ENCODE peak calls at places on chromosomes 2 and 18, in four cellular contexts. One of them, this sample, is unnamed. For H3K4me1, the result is how much of the 10 kb centered on the place peaks cover.

GRCh38 chr2:71500426-71501079 is 47.2 kb downstream of the DYSF start:
- DNase-seq in Panc1: no peak
- DNase-seq in mucosa of descending colon: no peak
- DNase-seq in mammary epithelial cell: no peak
- DNase-seq in this sample: no peak

GRCh38 chr18:80253236-80253635 is 5.9 kb upstream of the PARD6G start:
- DNase-seq in Panc1: no peak
- DNase-seq in mucosa of descending colon: no peak
- DNase-seq in mammary epithelial cell: no peak
- DNase-seq in this sample: no peak

GRCh38 chr2:176534798-176535479 is 265.7 kb downstream of the MTX2 start:
- DNase-seq in Panc1: no peak
- DNase-seq in mucosa of descending colon: no peak
- DNase-seq in mammary epithelial cell: peak
- DNase-seq in this sample: no peak

GRCh38 chr2:105886680-105887079 is 142.0 kb downstream of the NCK2 start:
- DNase-seq in Panc1: no peak
- DNase-seq in mucosa of descending colon: no peak
- DNase-seq in mammary epithelial cell: no peak
- DNase-seq in this sample: no peak

GRCh38 chr18:78757014-78757413 is 222.6 kb upstream of the SALL3 start:
- DNase-seq in Panc1: no peak
- DNase-seq in mucosa of descending colon: peak
- DNase-seq in mammary epithelial cell: no peak
- DNase-seq in this sample: no peak

GRCh38 chr2:202051499-202052161 is 18.0 kb downstream of the FZD7 start:
- DNase-seq in Panc1: no peak
- DNase-seq in mucosa of descending colon: no peak
- DNase-seq in mammary epithelial cell: no peak
- DNase-seq in this sample: no peak

GRCh38 chr18:2612996-2613395 is 41.6 kb downstream of the NDC80 start:
- DNase-seq in Panc1: no peak
- DNase-seq in mucosa of descending colon: no peak
- DNase-seq in mammary epithelial cell: no peak
- DNase-seq in this sample: no peak

GRCh38 chr2:235746257-235746934 is 252.6 kb downstream of the AGAP1 start:
- DNase-seq in Panc1: peak
- DNase-seq in mucosa of descending colon: no peak
- DNase-seq in mammary epithelial cell: peak
- DNase-seq in this sample: no peak

GRCh38 chr2:172307800-172308199 is 119.6 kb upstream of the ITGA6 start:
- DNase-seq in Panc1: no peak
- DNase-seq in mucosa of descending colon: no peak
- DNase-seq in mammary epithelial cell: peak
- DNase-seq in this sample: no peak

GRCh38 chr2:65368464-65368863 is 63.9 kb downstream of the SPRED2 start:
- DNase-seq in Panc1: no peak
- DNase-seq in mucosa of descending colon: no peak
- DNase-seq in mammary epithelial cell: no peak
- DNase-seq in this sample: no peak

GRCh38 chr2:65367517-65367916 is 64.9 kb downstream of the SPRED2 start:
- DNase-seq in Panc1: peak
- DNase-seq in mucosa of descending colon: no peak
- DNase-seq in mammary epithelial cell: peak
- DNase-seq in this sample: no peak

GRCh38 chr2:65364054-65364651 is 68.2 kb downstream of the SPRED2 start:
- DNase-seq in Panc1: no peak
- DNase-seq in mucosa of descending colon: no peak
- DNase-seq in mammary epithelial cell: no peak
- DNase-seq in this sample: no peak

GRCh38 chr2:65366595-65367125 is 65.7 kb downstream of the SPRED2 start:
- DNase-seq in Panc1: peak
- DNase-seq in mucosa of descending colon: no peak
- DNase-seq in mammary epithelial cell: peak
- DNase-seq in this sample: no peak

DNA sequence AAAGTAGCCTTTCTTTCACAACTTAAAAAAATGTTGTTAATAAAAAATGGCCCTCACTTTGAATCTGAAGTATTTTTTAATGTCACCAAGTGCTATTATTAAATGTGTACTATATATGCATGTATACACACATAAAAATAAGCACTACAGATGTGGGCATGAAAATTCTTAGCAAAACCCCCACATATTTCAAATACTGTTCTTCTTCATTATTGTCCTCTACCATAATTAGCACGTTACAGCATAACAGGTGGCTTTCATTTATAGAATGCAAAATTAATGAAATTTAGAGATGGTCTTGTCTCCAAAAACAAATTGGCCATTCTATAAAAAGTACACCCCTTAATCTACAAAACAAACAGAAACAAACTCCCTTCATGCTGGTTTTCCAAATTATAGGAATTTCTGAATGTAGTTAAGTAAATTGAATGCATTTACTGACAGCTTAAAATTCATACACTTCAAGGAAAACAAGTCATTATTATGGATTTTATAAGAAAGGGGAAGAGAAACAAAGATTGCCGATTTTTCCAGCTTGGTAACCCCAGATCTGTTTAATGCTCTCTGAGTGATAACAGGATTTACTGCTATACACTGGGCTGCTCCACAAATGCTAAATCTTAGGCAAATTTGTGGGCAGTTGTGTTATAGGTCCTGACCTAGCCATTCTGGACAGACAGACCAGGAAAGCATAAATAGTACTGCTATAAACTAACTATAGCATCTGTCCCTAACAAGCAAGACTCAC is 67.2 kb downstream of the SPRED2 start:
- DNase-seq in Panc1: no peak
- DNase-seq in mucosa of descending colon: no peak
- DNase-seq in mammary epithelial cell: no peak
- DNase-seq in this sample: no peak
- H3K4me1 ChIP-seq in Panc1: half or more
- H3K4me1 ChIP-seq in mucosa of descending colon: under half
- H3K4me1 ChIP-seq in mammary epithelial cell: half or more
- H3K4me1 ChIP-seq in this sample: under half

DNA sequence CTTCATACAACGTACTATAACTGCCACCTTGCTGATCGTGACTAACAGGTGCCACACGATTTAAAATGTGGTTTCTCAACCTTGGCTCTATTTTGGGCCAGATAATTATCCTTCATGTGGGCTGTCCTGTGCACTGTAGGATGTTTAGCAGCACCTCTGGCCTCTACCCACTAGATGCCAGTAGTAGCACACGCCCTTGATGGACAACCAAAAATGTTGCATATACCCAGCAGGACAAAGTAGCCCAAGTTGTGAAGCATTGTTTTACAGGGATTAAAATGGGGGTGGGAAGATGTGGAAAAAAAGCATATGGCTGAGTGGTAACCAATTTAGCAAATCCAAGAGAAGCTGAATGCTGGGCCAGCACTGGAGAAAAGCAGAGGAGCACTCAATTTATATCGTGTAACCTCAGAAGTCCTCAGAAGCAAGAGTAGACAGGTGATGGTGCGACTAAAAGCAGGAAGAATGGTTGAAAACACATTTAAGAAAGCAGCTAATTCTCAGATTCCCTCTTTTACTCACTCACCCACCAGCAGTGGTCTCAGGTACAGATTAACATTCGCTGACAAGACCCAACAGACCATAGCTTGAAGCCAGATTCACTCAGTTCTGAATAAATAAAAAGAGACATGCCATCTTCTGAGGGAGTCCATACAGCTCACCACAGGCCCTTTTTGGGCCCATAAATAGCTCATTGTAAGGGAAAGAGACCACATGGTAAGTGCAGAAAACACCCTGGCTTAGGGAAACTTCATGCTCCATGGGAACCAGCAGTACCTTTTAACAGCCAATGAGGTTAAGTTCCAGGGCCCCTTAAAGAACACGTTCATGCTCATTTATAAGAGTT is 50.6 kb downstream of the RAPH1 start:
- DNase-seq in Panc1: peak
- DNase-seq in mucosa of descending colon: no peak
- DNase-seq in mammary epithelial cell: peak
- DNase-seq in this sample: no peak
- TF ChIP-seq CTCF in Panc1: peak
- TF ChIP-seq CTCF in mucosa of descending colon: no peak
- TF ChIP-seq CTCF in mammary epithelial cell: peak
- TF ChIP-seq CTCF in this sample: peak

DNA sequence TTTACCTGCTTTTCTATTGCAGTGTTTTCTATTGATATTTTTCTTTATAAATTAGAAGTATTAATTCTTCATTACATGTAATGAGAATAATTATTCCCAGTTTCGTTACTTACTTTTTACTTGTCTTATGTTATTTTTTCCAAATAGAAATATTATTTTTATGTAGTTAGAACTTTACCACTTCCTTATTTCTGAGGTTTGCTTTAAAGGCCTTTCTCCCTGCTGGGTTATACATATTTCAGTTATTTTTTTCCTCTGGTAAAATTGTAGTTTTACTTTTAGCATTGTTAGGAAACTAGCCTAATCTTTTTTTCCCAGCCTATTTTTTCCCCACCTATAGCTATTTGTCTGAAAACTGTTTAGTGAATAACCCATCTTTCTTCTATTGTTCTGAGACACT is 17.1 kb downstream of the RNF144A start:
- DNase-seq in Panc1: no peak
- DNase-seq in mucosa of descending colon: no peak
- DNase-seq in mammary epithelial cell: no peak
- DNase-seq in this sample: no peak
- H3K4me3 ChIP-seq in Panc1: no peak
- H3K4me3 ChIP-seq in mucosa of descending colon: no peak
- H3K4me3 ChIP-seq in mammary epithelial cell: no peak
- H3K4me3 ChIP-seq in this sample: no peak

GRCh38 chr2:86224645-86225355 is 25.5 kb downstream of the MRPL35 start:
- DNase-seq in Panc1: no peak
- DNase-seq in mucosa of descending colon: no peak
- DNase-seq in mammary epithelial cell: no peak
- DNase-seq in this sample: no peak

GRCh38 chr2:86223682-86224560 is 24.7 kb downstream of the MRPL35 start:
- DNase-seq in Panc1: no peak
- DNase-seq in mucosa of descending colon: no peak
- DNase-seq in mammary epithelial cell: peak
- DNase-seq in this sample: no peak

GRCh38 chr2:86225581-86225980 is 26.3 kb downstream of the MRPL35 start:
- DNase-seq in Panc1: no peak
- DNase-seq in mucosa of descending colon: peak
- DNase-seq in mammary epithelial cell: no peak
- DNase-seq in this sample: peak

GRCh38 chr2:86221066-86221684 is 21.9 kb downstream of the MRPL35 start:
- DNase-seq in Panc1: peak
- DNase-seq in mucosa of descending colon: no peak
- DNase-seq in mammary epithelial cell: peak
- DNase-seq in this sample: no peak

DNA sequence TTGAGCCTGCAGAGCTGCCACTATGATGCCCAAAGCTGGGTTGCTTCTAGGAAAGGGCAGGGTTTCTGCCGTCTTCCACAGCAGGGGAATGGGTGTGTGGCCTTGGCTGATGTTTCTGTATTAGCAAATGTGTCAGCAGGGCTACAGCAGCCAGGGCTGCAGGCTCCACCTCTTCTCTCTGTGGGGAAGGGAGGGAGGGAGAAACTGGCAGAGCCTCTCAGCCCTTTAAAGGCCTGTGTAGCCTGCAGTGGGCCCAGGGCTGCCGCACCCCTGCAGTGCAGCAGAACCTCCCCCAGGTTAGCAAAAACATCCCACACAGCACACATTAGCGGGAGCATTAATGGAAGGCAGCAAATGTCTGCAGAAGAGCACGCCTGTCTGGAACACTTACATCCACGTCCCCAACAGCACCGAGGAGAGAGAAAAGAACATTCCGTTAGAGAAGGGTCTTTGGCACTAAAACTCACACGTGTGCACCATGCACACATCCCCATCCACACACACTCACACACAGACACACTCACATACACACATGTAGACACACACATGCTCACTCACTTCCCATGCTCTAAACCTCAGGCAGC is 23.9 kb downstream of the MRPL35 start:
- DNase-seq in Panc1: no peak
- DNase-seq in mucosa of descending colon: no peak
- DNase-seq in mammary epithelial cell: no peak
- DNase-seq in this sample: no peak
- H3K4me1 ChIP-seq in Panc1: under half
- H3K4me1 ChIP-seq in mucosa of descending colon: under half
- H3K4me1 ChIP-seq in mammary epithelial cell: under half
- H3K4me1 ChIP-seq in this sample: under half

GRCh38 chr2:159088906-159089305 is 120.5 kb downstream of the TANC1 start:
- DNase-seq in Panc1: no peak
- DNase-seq in mucosa of descending colon: no peak
- DNase-seq in mammary epithelial cell: no peak
- DNase-seq in this sample: no peak
- TF ChIP-seq CTCF in Panc1: peak
- TF ChIP-seq CTCF in mucosa of descending colon: no peak
- TF ChIP-seq CTCF in mammary epithelial cell: peak
- TF ChIP-seq CTCF in this sample: no peak

GRCh38 chr2:28101892-28102291 is 211.4 kb downstream of the BABAM2 start:
- DNase-seq in Panc1: no peak
- DNase-seq in mucosa of descending colon: no peak
- DNase-seq in mammary epithelial cell: no peak
- DNase-seq in this sample: no peak
- H3K4me3 ChIP-seq in Panc1: no peak
- H3K4me3 ChIP-seq in mucosa of descending colon: no peak
- H3K4me3 ChIP-seq in mammary epithelial cell: no peak
- H3K4me3 ChIP-seq in this sample: no peak

GRCh38 chr2:75190271-75190990 is 8.9 kb downstream of the TACR1 start:
- DNase-seq in Panc1: no peak
- DNase-seq in mucosa of descending colon: no peak
- DNase-seq in mammary epithelial cell: no peak
- DNase-seq in this sample: no peak
- H3K4me1 ChIP-seq in Panc1: under half
- H3K4me1 ChIP-seq in mucosa of descending colon: under half
- H3K4me1 ChIP-seq in mammary epithelial cell: under half
- H3K4me1 ChIP-seq in this sample: under half

GRCh38 chr2:19228720-19229119 is 129.7 kb downstream of the OSR1 start:
- DNase-seq in Panc1: no peak
- DNase-seq in mucosa of descending colon: no peak
- DNase-seq in mammary epithelial cell: peak
- DNase-seq in this sample: no peak
- TF ChIP-seq CTCF in Panc1: no peak
- TF ChIP-seq CTCF in mucosa of descending colon: no peak
- TF ChIP-seq CTCF in mammary epithelial cell: no peak
- TF ChIP-seq CTCF in this sample: no peak